ENCODE peak calls at places on chromosomes 1 and 21, in seven cellular contexts. One of them, this sample, is unnamed. For H3K36me3 and H3K4me1, the result is how much of the 10 kb centered on the place peaks cover.

GRCh38 chr1:61446531-61446991 is 278.4 kb downstream of the TM2D1 start:
- DNase-seq in fibroblast of lung: no peak
- DNase-seq in hepatocyte: no peak
- DNase-seq in trophoblast cell: peak
- DNase-seq in neural progenitor cell: no peak
- DNase-seq in PC-9: no peak
- DNase-seq in IMR-90: no peak
- DNase-seq in this sample: peak

GRCh38 chr1:47703981-47704596 is 266.2 kb downstream of the FOXD2 start:
- DNase-seq in PC-9: no peak
- DNase-seq in fibroblast of lung: peak
- DNase-seq in trophoblast cell: peak
- DNase-seq in neural progenitor cell: no peak
- DNase-seq in IMR-90: peak
- DNase-seq in hepatocyte: no peak
- DNase-seq in this sample: peak

GRCh38 chr1:228646717-228647522 is 88.4 kb upstream of the RHOU start:
- DNase-seq in IMR-90: peak
- DNase-seq in trophoblast cell: peak
- DNase-seq in fibroblast of lung: peak
- DNase-seq in PC-9: no peak
- DNase-seq in neural progenitor cell: peak
- DNase-seq in hepatocyte: peak
- DNase-seq in this sample: peak

GRCh38 chr1:199612976-199613774 is 414.3 kb upstream of the NR5A2 start:
- DNase-seq in hepatocyte: no peak
- DNase-seq in fibroblast of lung: no peak
- DNase-seq in trophoblast cell: peak
- DNase-seq in neural progenitor cell: no peak
- DNase-seq in IMR-90: peak
- DNase-seq in PC-9: peak
- DNase-seq in this sample: peak

GRCh38 chr21:34648739-34649297 is 20.0 kb upstream of the CLIC6 start:
- DNase-seq in hepatocyte: no peak
- DNase-seq in trophoblast cell: no peak
- DNase-seq in PC-9: no peak
- DNase-seq in IMR-90: no peak
- DNase-seq in neural progenitor cell: no peak
- DNase-seq in fibroblast of lung: no peak
- DNase-seq in this sample: no peak

GRCh38 chr1:27773732-27774445 is 870 bp downstream of the STX12 start:
- DNase-seq in hepatocyte: no peak
- DNase-seq in PC-9: no peak
- DNase-seq in fibroblast of lung: peak
- DNase-seq in IMR-90: peak
- DNase-seq in trophoblast cell: no peak
- DNase-seq in neural progenitor cell: no peak
- DNase-seq in this sample: peak

GRCh38 chr1:79682478-79682877 is 675.9 kb upstream of the ADGRL4 start:
- DNase-seq in neural progenitor cell: no peak
- DNase-seq in PC-9: no peak
- DNase-seq in hepatocyte: no peak
- DNase-seq in fibroblast of lung: no peak
- DNase-seq in IMR-90: no peak
- DNase-seq in trophoblast cell: no peak
- DNase-seq in this sample: no peak

GRCh38 chr1:115976062-115976899 is at the start of gene SLC22A15:
- DNase-seq in hepatocyte: peak
- DNase-seq in trophoblast cell: peak
- DNase-seq in neural progenitor cell: peak
- DNase-seq in fibroblast of lung: peak
- DNase-seq in IMR-90: no peak
- DNase-seq in PC-9: peak
- DNase-seq in this sample: peak

GRCh38 chr1:180249725-180250498 is 19.8 kb downstream of the LHX4 start:
- DNase-seq in trophoblast cell: no peak
- DNase-seq in PC-9: no peak
- DNase-seq in fibroblast of lung: no peak
- DNase-seq in hepatocyte: no peak
- DNase-seq in neural progenitor cell: no peak
- DNase-seq in IMR-90: peak
- DNase-seq in this sample: no peak

GRCh38 chr1:238789916-238790667 is 596.3 kb upstream of the CHRM3 start:
- DNase-seq in PC-9: no peak
- DNase-seq in trophoblast cell: no peak
- DNase-seq in IMR-90: no peak
- DNase-seq in fibroblast of lung: no peak
- DNase-seq in neural progenitor cell: no peak
- DNase-seq in hepatocyte: no peak
- DNase-seq in this sample: no peak

GRCh38 chr1:86154581-86155060 is 2.0 kb downstream of the COL24A1 start:
- DNase-seq in neural progenitor cell: peak
- DNase-seq in fibroblast of lung: no peak
- DNase-seq in IMR-90: peak
- DNase-seq in PC-9: no peak
- DNase-seq in hepatocyte: peak
- DNase-seq in trophoblast cell: no peak
- DNase-seq in this sample: peak

GRCh38 chr1:12617901-12618660 is at the start of gene DHRS3:
- DNase-seq in neural progenitor cell: peak
- DNase-seq in hepatocyte: peak
- DNase-seq in trophoblast cell: peak
- DNase-seq in fibroblast of lung: peak
- DNase-seq in PC-9: peak
- DNase-seq in IMR-90: peak
- DNase-seq in this sample: peak

GRCh38 chr21:15367061-15367626 is 302.3 kb upstream of the NRIP1 start:
- DNase-seq in PC-9: no peak
- DNase-seq in hepatocyte: no peak
- DNase-seq in fibroblast of lung: no peak
- DNase-seq in neural progenitor cell: peak
- DNase-seq in trophoblast cell: peak
- DNase-seq in IMR-90: no peak
- DNase-seq in this sample: no peak

GRCh38 chr1:213123532-213123931 is 72.5 kb downstream of the RPS6KC1 start:
- DNase-seq in trophoblast cell: peak
- DNase-seq in fibroblast of lung: peak
- DNase-seq in hepatocyte: peak
- DNase-seq in PC-9: peak
- DNase-seq in IMR-90: peak
- DNase-seq in neural progenitor cell: no peak
- DNase-seq in this sample: peak

GRCh38 chr1:23343246-23344110 is 606 bp downstream of the HNRNPR start:
- DNase-seq in fibroblast of lung: peak
- DNase-seq in PC-9: peak
- DNase-seq in hepatocyte: peak
- DNase-seq in trophoblast cell: peak
- DNase-seq in neural progenitor cell: peak
- DNase-seq in IMR-90: peak
- DNase-seq in this sample: peak

GRCh38 chr1:18953656-18954259 is 2.7 kb downstream of the IFFO2 start:
- DNase-seq in IMR-90: no peak
- DNase-seq in hepatocyte: no peak
- DNase-seq in PC-9: no peak
- DNase-seq in fibroblast of lung: no peak
- DNase-seq in neural progenitor cell: no peak
- DNase-seq in trophoblast cell: peak
- DNase-seq in this sample: no peak

GRCh38 chr1:52899445-52899894 is 22.1 kb downstream of the ECHDC2 start:
- DNase-seq in fibroblast of lung: no peak
- DNase-seq in IMR-90: no peak
- DNase-seq in trophoblast cell: no peak
- DNase-seq in PC-9: no peak
- DNase-seq in hepatocyte: no peak
- DNase-seq in neural progenitor cell: no peak
- DNase-seq in this sample: peak

GRCh38 chr1:40799351-40799867 is 15.8 kb downstream of the KCNQ4 start:
- DNase-seq in fibroblast of lung: peak
- DNase-seq in IMR-90: peak
- DNase-seq in PC-9: no peak
- DNase-seq in hepatocyte: no peak
- DNase-seq in neural progenitor cell: no peak
- DNase-seq in trophoblast cell: no peak
- DNase-seq in this sample: peak

GRCh38 chr1:196977278-196977677 is at the start of gene CFHR5:
- DNase-seq in hepatocyte: no peak
- DNase-seq in trophoblast cell: no peak
- DNase-seq in IMR-90: no peak
- DNase-seq in PC-9: no peak
- DNase-seq in neural progenitor cell: no peak
- DNase-seq in fibroblast of lung: no peak
- DNase-seq in this sample: no peak

GRCh38 chr1:98920441-98921110 is 84.1 kb downstream of the PLPPR5 start:
- DNase-seq in PC-9: peak
- DNase-seq in hepatocyte: no peak
- DNase-seq in fibroblast of lung: peak
- DNase-seq in neural progenitor cell: no peak
- DNase-seq in trophoblast cell: no peak
- DNase-seq in IMR-90: peak
- DNase-seq in this sample: peak

GRCh38 chr1:229557214-229557850 is 1.2 kb downstream of the ABCB10 start:
- DNase-seq in hepatocyte: peak
- DNase-seq in neural progenitor cell: no peak
- DNase-seq in fibroblast of lung: peak
- DNase-seq in trophoblast cell: no peak
- DNase-seq in PC-9: no peak
- DNase-seq in IMR-90: peak
- DNase-seq in this sample: no peak

DNA sequence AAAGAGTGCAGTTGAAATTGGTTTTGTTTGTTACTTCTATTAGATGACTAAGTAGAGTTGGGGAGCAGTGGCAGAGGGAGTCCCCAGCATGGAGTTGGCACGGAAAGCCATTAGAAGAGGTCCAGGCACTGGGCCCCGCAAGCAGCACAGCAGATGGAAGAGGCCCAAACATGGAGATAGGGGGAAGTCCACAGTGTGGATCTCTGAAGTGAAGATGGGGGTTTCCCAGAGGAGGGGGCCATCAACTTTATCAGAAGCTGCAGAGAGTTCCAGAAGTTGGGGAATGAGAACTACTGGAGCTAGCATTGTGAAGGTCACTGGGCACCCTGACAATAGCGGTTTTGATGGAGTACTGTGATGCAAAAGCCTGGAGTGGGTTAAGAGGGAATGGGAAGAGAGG is 30.6 kb downstream of the PAFAH2 start:
- DNase-seq in IMR-90: no peak
- DNase-seq in trophoblast cell: no peak
- DNase-seq in fibroblast of lung: no peak
- DNase-seq in hepatocyte: no peak
- DNase-seq in PC-9: no peak
- DNase-seq in neural progenitor cell: no peak
- DNase-seq in this sample: no peak
- H3K36me3 ChIP-seq in IMR-90: under half
- H3K36me3 ChIP-seq in trophoblast cell: under half
- H3K36me3 ChIP-seq in fibroblast of lung: under half
- H3K36me3 ChIP-seq in hepatocyte: under half
- H3K36me3 ChIP-seq in PC-9: under half
- H3K36me3 ChIP-seq in neural progenitor cell: under half
- H3K36me3 ChIP-seq in this sample: under half

DNA sequence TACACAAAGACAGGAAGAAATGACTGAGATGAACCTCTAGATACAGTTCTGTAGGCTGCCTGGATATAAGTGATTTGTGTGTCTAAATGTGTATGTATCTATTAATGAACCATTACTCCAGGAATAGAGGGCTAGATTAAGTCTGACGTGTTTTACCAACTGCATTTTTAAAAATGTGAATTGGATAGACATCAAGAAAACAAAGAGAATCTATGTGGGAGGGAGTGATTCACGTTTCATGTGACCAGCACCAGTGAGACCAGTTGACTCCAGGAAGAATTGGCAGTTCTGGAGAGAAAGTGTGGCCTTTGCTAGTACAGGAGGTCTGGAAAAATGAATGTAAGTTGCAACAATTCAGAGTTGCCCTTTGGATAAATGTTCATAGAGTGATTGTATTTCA is 53.4 kb upstream of the RGS21 start:
- DNase-seq in PC-9: no peak
- DNase-seq in IMR-90: peak
- DNase-seq in fibroblast of lung: peak
- DNase-seq in neural progenitor cell: no peak
- DNase-seq in hepatocyte: no peak
- DNase-seq in trophoblast cell: no peak
- DNase-seq in this sample: peak
- H2AFZ ChIP-seq in PC-9: no peak
- H2AFZ ChIP-seq in IMR-90: peak
- H2AFZ ChIP-seq in fibroblast of lung: no peak
- H2AFZ ChIP-seq in neural progenitor cell: peak
- H2AFZ ChIP-seq in hepatocyte: no peak
- H2AFZ ChIP-seq in trophoblast cell: no peak
- H2AFZ ChIP-seq in this sample: peak

GRCh38 chr1:21323091-21323490 is 32.8 kb upstream of the ECE1 start:
- DNase-seq in fibroblast of lung: no peak
- DNase-seq in PC-9: no peak
- DNase-seq in IMR-90: no peak
- DNase-seq in hepatocyte: no peak
- DNase-seq in trophoblast cell: no peak
- DNase-seq in neural progenitor cell: no peak
- DNase-seq in this sample: peak

GRCh38 chr1:21325731-21326387 is 35.6 kb upstream of the ECE1 start:
- DNase-seq in trophoblast cell: no peak
- DNase-seq in neural progenitor cell: no peak
- DNase-seq in hepatocyte: no peak
- DNase-seq in PC-9: no peak
- DNase-seq in fibroblast of lung: no peak
- DNase-seq in IMR-90: no peak
- DNase-seq in this sample: no peak

GRCh38 chr1:21324368-21325137 is 34.3 kb upstream of the ECE1 start:
- DNase-seq in hepatocyte: peak
- DNase-seq in PC-9: peak
- DNase-seq in IMR-90: peak
- DNase-seq in fibroblast of lung: peak
- DNase-seq in neural progenitor cell: no peak
- DNase-seq in trophoblast cell: peak
- DNase-seq in this sample: peak

GRCh38 chr1:21326861-21327344 is 36.6 kb upstream of the ECE1 start:
- DNase-seq in trophoblast cell: no peak
- DNase-seq in hepatocyte: no peak
- DNase-seq in fibroblast of lung: no peak
- DNase-seq in neural progenitor cell: peak
- DNase-seq in PC-9: no peak
- DNase-seq in IMR-90: no peak
- DNase-seq in this sample: no peak

GRCh38 chr1:21325231-21325718 is 35.0 kb upstream of the ECE1 start:
- DNase-seq in fibroblast of lung: no peak
- DNase-seq in PC-9: no peak
- DNase-seq in trophoblast cell: no peak
- DNase-seq in hepatocyte: no peak
- DNase-seq in neural progenitor cell: no peak
- DNase-seq in IMR-90: no peak
- DNase-seq in this sample: no peak
- H3K4me1 ChIP-seq in fibroblast of lung: half or more
- H3K4me1 ChIP-seq in PC-9: half or more
- H3K4me1 ChIP-seq in trophoblast cell: half or more
- H3K4me1 ChIP-seq in hepatocyte: half or more
- H3K4me1 ChIP-seq in neural progenitor cell: half or more
- H3K4me1 ChIP-seq in IMR-90: half or more
- H3K4me1 ChIP-seq in this sample: half or more

DNA sequence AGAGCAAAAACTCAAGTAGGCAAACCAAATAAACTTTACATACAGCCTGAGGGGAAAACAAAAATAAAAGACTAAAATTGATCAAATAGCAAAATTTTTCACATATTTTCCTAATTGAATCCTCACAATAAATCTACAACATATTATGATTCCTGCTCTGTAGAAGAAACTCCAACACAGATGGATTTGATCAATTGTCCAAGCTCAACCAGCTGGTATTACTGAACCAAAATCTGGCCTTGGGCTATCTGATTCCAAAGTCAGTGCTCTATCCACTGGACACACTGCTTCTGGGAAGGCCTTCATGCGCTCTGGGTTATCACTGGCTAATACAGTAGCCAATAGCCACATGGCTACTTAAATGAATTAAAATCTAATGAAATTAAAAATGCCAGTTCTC is 39.3 kb downstream of the PCNX2 start:
- DNase-seq in hepatocyte: no peak
- DNase-seq in fibroblast of lung: no peak
- DNase-seq in PC-9: no peak
- DNase-seq in IMR-90: no peak
- DNase-seq in neural progenitor cell: no peak
- DNase-seq in trophoblast cell: no peak
- DNase-seq in this sample: no peak
- H3K36me3 ChIP-seq in hepatocyte: under half
- H3K36me3 ChIP-seq in fibroblast of lung: under half
- H3K36me3 ChIP-seq in PC-9: under half
- H3K36me3 ChIP-seq in IMR-90: under half
- H3K36me3 ChIP-seq in neural progenitor cell: under half
- H3K36me3 ChIP-seq in trophoblast cell: under half
- H3K36me3 ChIP-seq in this sample: under half